ENCODE peak calls at places on chromosomes 3 and 15, in eight cellular contexts. D is hepatocyte; I is CD8-positive, alpha-beta memory T cell; C is RWPE2; P is mucosa of descending colon; Q is mesenchymal stem cell; F is HepG2; Z is heart left ventricle. V is an unnamed sample.
A peak's percentile ranks its signal among the peaks of the same experiment; 100 is the strongest.

GRCh38 chr15:35306361-35306981 is 221.4 kb upstream of the NANOGP8 start:
- DNase-seq in D (peak; percentile 79), I (no peak), C (no peak), P (no peak), Q (peak; percentile 83), F (no peak), Z (no peak), V (peak; percentile 54)

GRCh38 chr3:52471371-52472238 is 16.2 kb downstream of the NISCH start:
- DNase-seq in D (peak; percentile 69), I (no peak), C (peak; percentile 51), P (no peak), Q (peak; percentile 44), F (no peak), Z (peak; percentile 85), V (peak; percentile 63)

GRCh38 chr3:155075200-155075599 is 4.9 kb upstream of the MME start:
- DNase-seq in D (no peak), I (no peak), C (no peak), P (no peak), Q (no peak), F (no peak), Z (no peak), V (no peak)

GRCh38 chr15:33126559-33127290 is 67.8 kb downstream of the FMN1 start:
- DNase-seq in D (peak; percentile 89), I (peak; percentile 63), C (peak; percentile 94), P (peak; percentile 70), Q (peak; percentile 92), F (peak; percentile 9), Z (peak; percentile 70), V (peak; percentile 82)

GRCh38 chr3:161395613-161396012 is 24.3 kb upstream of the SPTSSB start:
- DNase-seq in D (no peak), I (no peak), C (no peak), P (no peak), Q (no peak), F (no peak), Z (no peak), V (no peak)

GRCh38 chr3:149571381-149571780 is 86.4 kb downstream of the WWTR1 start:
- DNase-seq in D (no peak), I (no peak), C (no peak), P (no peak), Q (no peak), F (no peak), Z (no peak), V (no peak)

GRCh38 chr3:148453764-148454163 is 243.9 kb upstream of the AGTR1 start:
- DNase-seq in D (peak; percentile 9), I (no peak), C (no peak), P (no peak), Q (no peak), F (peak; percentile 4), Z (no peak), V (no peak)

GRCh38 chr3:160401301-160402095 is 2.0 kb downstream of the SMC4 start:
- DNase-seq in D (peak; percentile 56), I (no peak), C (no peak), P (no peak), Q (peak; percentile 82), F (peak; percentile 29), Z (no peak), V (peak; percentile 25)

GRCh38 chr3:187185759-187186158 is 11.5 kb upstream of the RTP1 start:
- DNase-seq in D (no peak), I (no peak), C (no peak), P (no peak), Q (no peak), F (no peak), Z (no peak), V (no peak)

GRCh38 chr3:62375655-62376054 is 2.3 kb upstream of the FEZF2 start:
- DNase-seq in D (no peak), I (no peak), C (no peak), P (no peak), Q (no peak), F (no peak), Z (no peak), V (no peak)

GRCh38 chr3:148718982-148719862 is 21.5 kb downstream of the AGTR1 start:
- DNase-seq in D (peak; percentile 21), I (no peak), C (no peak), P (no peak), Q (no peak), F (no peak), Z (no peak), V (no peak)

GRCh38 chr3:49889296-49889695 is 14.4 kb downstream of the MST1R start:
- DNase-seq in D (no peak), I (no peak), C (no peak), P (no peak), Q (no peak), F (no peak), Z (no peak), V (no peak)

GRCh38 chr3:100316656-100317069 is 17.9 kb upstream of the NIT2 start:
- DNase-seq in D (peak; percentile 64), I (peak; percentile 43), C (no peak), P (no peak), Q (peak; percentile 72), F (peak; percentile 39), Z (no peak), V (no peak)

GRCh38 chr3:133992385-133992784 is 37.3 kb downstream of the SLCO2A1 start:
- DNase-seq in D (peak; percentile 16), I (no peak), C (no peak), P (no peak), Q (no peak), F (no peak), Z (no peak), V (no peak)

GRCh38 chr3:135929670-135930069 is 35.9 kb upstream of the PPP2R3A start:
- DNase-seq in D (peak; percentile 38), I (no peak), C (no peak), P (no peak), Q (peak; percentile 26), F (no peak), Z (no peak), V (peak; percentile 15)

GRCh38 chr3:10511809-10512494 is 6.6 kb upstream of the ATP2B2 start:
- DNase-seq in D (no peak), I (no peak), C (no peak), P (no peak), Q (peak; percentile 35), F (peak; percentile 24), Z (no peak), V (no peak)

GRCh38 chr15:64749999-64750657 is 25.3 kb downstream of the RBPMS2 start:
- DNase-seq in D (no peak), I (no peak), C (no peak), P (no peak), Q (peak; percentile 62), F (no peak), Z (peak; percentile 76), V (no peak)

GRCh38 chr3:191175102-191175501 is 23.9 kb upstream of the OSTN start:
- DNase-seq in D (no peak), I (no peak), C (no peak), P (no peak), Q (no peak), F (no peak), Z (no peak), V (no peak)

GRCh38 chr3:51471775-51472652 is 27.8 kb downstream of the DCAF1 start:
- DNase-seq in D (no peak), I (no peak), C (no peak), P (no peak), Q (no peak), F (no peak), Z (no peak), V (no peak)

GRCh38 chr15:33016405-33017024 is 178.0 kb downstream of the FMN1 start:
- DNase-seq in D (no peak), I (peak; percentile 27), C (no peak), P (no peak), Q (no peak), F (no peak), Z (no peak), V (no peak)

GRCh38 chr3:10692039-10692438 is 124.0 kb upstream of the SLC6A11 start:
- DNase-seq in D (no peak), I (no peak), C (no peak), P (no peak), Q (no peak), F (no peak), Z (no peak), V (no peak)

GRCh38 chr15:39459538-39459937 is 121.3 kb upstream of the THBS1 start:
- DNase-seq in D (no peak), I (no peak), C (no peak), P (no peak), Q (peak; percentile 67), F (no peak), Z (no peak), V (no peak)

GRCh38 chr3:194632211-194632982 is 822 bp downstream of the TMEM44 start:
- DNase-seq in D (no peak), I (no peak), C (no peak), P (peak; percentile 76), Q (no peak), F (no peak), Z (peak; percentile 70), V (peak; percentile 73)

DNA sequence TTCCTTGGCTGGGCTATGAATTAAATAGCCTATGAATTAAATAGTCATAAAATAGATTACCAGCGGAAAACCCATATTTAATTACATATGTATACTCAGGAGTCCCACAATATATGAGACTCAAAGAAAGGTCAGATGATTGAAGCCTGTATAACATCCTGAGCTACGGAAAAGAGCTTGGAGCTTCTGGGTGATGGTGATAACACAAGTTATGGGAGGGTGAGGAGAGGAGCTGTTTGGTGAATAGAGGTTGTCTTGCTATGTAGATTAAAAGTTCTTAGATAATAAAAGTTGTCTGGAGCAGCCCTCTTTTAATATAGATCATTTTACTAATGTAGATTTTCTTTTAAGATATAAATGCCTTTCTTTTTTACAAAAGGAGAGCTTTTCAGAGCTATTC is 1.8 kb downstream of the PML start:
- DNase-seq in D (no peak), I (no peak), C (no peak), P (no peak), Q (no peak), F (no peak), Z (no peak), V (no peak)
- H3K4me3 ChIP-seq in D (no peak overlapping the region), I (peak overlapping the region; percentile 31), C (peak overlapping the region; percentile 52), P (no peak overlapping the region), Q (no peak overlapping the region), F (no peak overlapping the region), Z (peak overlapping the region; percentile 77), V (no peak overlapping the region)

GRCh38 chr3:198106265-198106664 is 146.2 kb downstream of the LMLN start:
- DNase-seq in D (no peak), I (no peak), C (no peak), P (no peak), Q (no peak), F (no peak), Z (no peak), V (no peak)
- H3K4me3 ChIP-seq in D (no peak overlapping the region), I (peak overlapping the region; percentile 4), C (no peak overlapping the region), P (no peak overlapping the region), Q (no peak overlapping the region), F (no peak overlapping the region), Z (no peak overlapping the region), V (no peak overlapping the region)

GRCh38 chr15:82807920-82808633 is 1.4 kb upstream of the WHAMM start:
- DNase-seq in D (no peak), I (no peak), C (no peak), P (no peak), Q (no peak), F (no peak), Z (no peak), V (no peak)
- H3K4me3 ChIP-seq in D (no peak overlapping the region), I (no peak overlapping the region), C (no peak overlapping the region), P (no peak overlapping the region), Q (no peak overlapping the region), F (peak overlapping the region; percentile 58), Z (no peak overlapping the region), V (no peak overlapping the region)

DNA sequence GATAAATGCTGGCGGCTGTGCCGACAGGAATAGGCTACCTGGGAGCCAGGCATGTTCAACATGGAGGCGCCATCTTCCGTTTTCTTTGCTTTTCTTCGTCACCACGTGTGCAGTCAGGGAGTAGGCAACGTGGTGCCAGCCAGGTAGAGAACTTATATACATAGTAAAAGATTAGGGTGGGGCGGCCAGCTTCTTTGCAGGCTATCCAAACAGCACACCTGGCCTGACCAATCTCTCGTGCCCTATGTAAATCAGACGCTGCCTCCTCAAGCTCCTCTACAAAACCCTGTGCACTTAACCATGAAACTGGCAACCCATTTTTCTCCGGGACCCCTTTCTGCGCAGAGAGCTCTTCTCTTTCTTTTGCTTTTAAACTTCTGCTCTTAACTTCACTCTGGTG is 28.6 kb upstream of the OR5K4 start:
- DNase-seq in D (peak; percentile 37), I (no peak), C (no peak), P (no peak), Q (no peak), F (no peak), Z (no peak), V (no peak)
- H3K4me3 ChIP-seq in D (no peak overlapping the region), I (no peak overlapping the region), C (no peak overlapping the region), P (no peak overlapping the region), Q (no peak overlapping the region), F (no peak overlapping the region), Z (no peak overlapping the region), V (no peak overlapping the region)

V was measured in transverse colon.